ENCODE peak calls at places on chromosome 17, in six cellular contexts. M is H9, O is mesenchymal stem cell, G is neuronal stem cell, X is IMR-90, C is H1. Y is an unnamed sample.
A peak's percentile ranks its signal among the peaks of the same experiment; 100 is the strongest.

GRCh38 chr17:5097101-5097834 is 14.4 kb downstream of the ZNF232 start:
- DNase-seq in M (peak; percentile 97), O (no peak), G (peak; percentile 56), X (no peak), C (peak; percentile 69), Y (peak; percentile 90)

GRCh38 chr17:27384261-27384701 is 72.0 kb upstream of the KSR1 start:
- DNase-seq in M (no peak), O (peak; percentile 60), G (no peak), X (peak; percentile 96), C (no peak), Y (peak; percentile 18)

GRCh38 chr17:2253768-2254406 is 49.7 kb downstream of the SMG6 start:
- DNase-seq in M (no peak), O (no peak), G (no peak), X (no peak), C (no peak), Y (no peak)

GRCh38 chr17:62627904-62628603 is 584 bp downstream of the MRC2 start:
- DNase-seq in M (peak; percentile 37), O (peak; percentile 80), G (peak; percentile 21), X (peak; percentile 74), C (no peak), Y (peak; percentile 53)

GRCh38 chr17:7223375-7223774 is 3.6 kb downstream of the ACADVL start:
- DNase-seq in M (no peak), O (no peak), G (no peak), X (no peak), C (no peak), Y (no peak)

GRCh38 chr17:46194393-46195216 is 1.4 kb upstream of the KANSL1 start:
- DNase-seq in M (no peak), O (peak; percentile 77), G (no peak), X (peak; percentile 59), C (no peak), Y (peak; percentile 63)

GRCh38 chr17:77125432-77125901 is 15.3 kb upstream of the SEC14L1 start:
- DNase-seq in M (no peak), O (peak; percentile 83), G (no peak), X (peak; percentile 91), C (no peak), Y (no peak)

GRCh38 chr17:36849871-36850348 is 87.4 kb upstream of the LHX1 start:
- DNase-seq in M (no peak), O (peak; percentile 86), G (no peak), X (peak; percentile 63), C (no peak), Y (peak; percentile 97)

GRCh38 chr17:9213311-9213655 is 192.0 kb downstream of the NTN1 start:
- DNase-seq in M (no peak), O (no peak), G (no peak), X (no peak), C (no peak), Y (no peak)

GRCh38 chr17:28715217-28715616 is 2.5 kb downstream of the RAB34 start:
- DNase-seq in M (no peak), O (no peak), G (no peak), X (no peak), C (no peak), Y (no peak)

GRCh38 chr17:48513653-48514482 is 16.9 kb downstream of the HOXB1 start:
- DNase-seq in M (no peak), O (no peak), G (no peak), X (no peak), C (no peak), Y (peak; percentile 83)
- H3K18ac ChIP-seq in M (no peak overlapping the region), O (no peak overlapping the region), G (no peak overlapping the region), X (no peak overlapping the region), C (no peak overlapping the region), Y (no peak overlapping the region)

GRCh38 chr17:56502120-56502519 is 91.4 kb upstream of the NOG start:
- DNase-seq in M (no peak), O (no peak), G (no peak), X (no peak), C (no peak), Y (no peak)
- H3K18ac ChIP-seq in M (no peak overlapping the region), O (no peak overlapping the region), G (no peak overlapping the region), X (no peak overlapping the region), C (no peak overlapping the region), Y (no peak overlapping the region)

DNA sequence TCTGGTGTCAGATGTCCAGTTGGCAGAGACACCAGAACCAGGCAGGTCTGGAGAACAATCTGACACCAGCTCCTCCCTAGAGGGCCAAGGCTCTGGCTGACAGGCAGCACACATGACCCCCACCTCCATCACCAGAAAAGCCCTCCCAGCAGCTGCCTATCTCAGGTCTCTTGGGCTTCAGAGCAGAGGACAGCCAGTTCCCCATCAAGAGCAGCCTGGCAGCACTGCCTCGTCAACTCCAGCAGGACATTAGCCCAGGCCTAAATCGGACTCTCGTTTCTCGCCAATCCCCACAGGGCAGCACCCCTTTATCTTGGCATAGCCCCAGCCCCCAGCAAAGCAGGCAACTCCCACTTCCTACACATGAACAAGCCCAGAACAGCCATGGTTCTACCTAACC is 4.4 kb downstream of the JUP start:
- DNase-seq in M (no peak), O (no peak), G (no peak), X (no peak), C (no peak), Y (no peak)
- H3K18ac ChIP-seq in M (no peak overlapping the region), O (no peak overlapping the region), G (no peak overlapping the region), X (no peak overlapping the region), C (peak overlapping the region; percentile 48), Y (no peak overlapping the region)

GRCh38 chr17:63774141-63774981 is at the start of gene DDX42:
- DNase-seq in M (peak; percentile 60), O (peak; percentile 81), G (no peak), X (peak; percentile 54), C (no peak), Y (peak; percentile 72)
- H3K18ac ChIP-seq in M (peak within 1 kb of the TSS; percentile 91), O (peak within 1 kb of the TSS; percentile 94), G (peak within 1 kb of the TSS; percentile 99), X (peak within 1 kb of the TSS; percentile 88), C (peak within 1 kb of the TSS; percentile 80), Y (peak within 1 kb of the TSS; percentile 62)

GRCh38 chr17:50425001-50425681 is 877 bp upstream of the ACSF2 start:
- DNase-seq in M (no peak), O (no peak), G (no peak), X (no peak), C (no peak), Y (no peak)

GRCh38 chr17:50425682-50426471 is at the start of gene ACSF2:
- DNase-seq in M (peak; percentile 83), O (peak; percentile 70), G (peak; percentile 21), X (peak; percentile 22), C (peak; percentile 19), Y (peak; percentile 52)

GRCh38 chr17:50426814-50427787 is 1.1 kb downstream of the ACSF2 start:
- DNase-seq in M (peak; percentile 62), O (peak; percentile 76), G (no peak), X (peak; percentile 37), C (no peak), Y (peak; percentile 65)

GRCh38 chr17:50424246-50425000 is 1.6 kb upstream of the ACSF2 start:
- DNase-seq in M (no peak), O (peak; percentile 13), G (no peak), X (no peak), C (no peak), Y (no peak)

GRCh38 chr17:50426472-50426782 is 409 bp downstream of the ACSF2 start:
- DNase-seq in M (no peak), O (no peak), G (no peak), X (no peak), C (no peak), Y (peak; percentile 61)
- H3K18ac ChIP-seq in M (no peak overlapping the region), O (no peak overlapping the region), G (peak overlapping the region; percentile 68), X (peak overlapping the region; percentile 16), C (peak overlapping the region; percentile 54), Y (peak overlapping the region; percentile 97)

GRCh38 chr17:56809820-56810179 is 23.9 kb downstream of the C17orf67 start:
- DNase-seq in M (no peak), O (no peak), G (no peak), X (no peak), C (no peak), Y (no peak)

GRCh38 chr17:56809106-56809819 is 24.5 kb downstream of the C17orf67 start:
- DNase-seq in M (no peak), O (no peak), G (no peak), X (no peak), C (no peak), Y (no peak)

GRCh38 chr17:56808503-56808902 is 25.2 kb downstream of the C17orf67 start:
- DNase-seq in M (no peak), O (no peak), G (no peak), X (no peak), C (no peak), Y (no peak)

GRCh38 chr17:56810846-56811775 is 22.6 kb downstream of the C17orf67 start:
- DNase-seq in M (no peak), O (no peak), G (no peak), X (no peak), C (no peak), Y (no peak)

GRCh38 chr17:56810286-56810781 is 23.4 kb downstream of the C17orf67 start:
- DNase-seq in M (no peak), O (no peak), G (no peak), X (no peak), C (no peak), Y (no peak)
- H3K18ac ChIP-seq in M (no peak overlapping the region), O (no peak overlapping the region), G (peak overlapping the region; percentile 23), X (no peak overlapping the region), C (no peak overlapping the region), Y (no peak overlapping the region)

GRCh38 chr17:81993726-81994592 is 16.5 kb downstream of the ASPSCR1 start:
- DNase-seq in M (no peak), O (no peak), G (no peak), X (no peak), C (no peak), Y (no peak)

GRCh38 chr17:81995463-81996231 is 18.2 kb downstream of the ASPSCR1 start:
- DNase-seq in M (peak; percentile 79), O (no peak), G (no peak), X (no peak), C (no peak), Y (no peak)

GRCh38 chr17:81990836-81991683 is 13.6 kb downstream of the ASPSCR1 start:
- DNase-seq in M (no peak), O (no peak), G (no peak), X (no peak), C (no peak), Y (no peak)

GRCh38 chr17:81994593-81995462 is 17.4 kb downstream of the ASPSCR1 start:
- DNase-seq in M (no peak), O (no peak), G (no peak), X (no peak), C (no peak), Y (no peak)

GRCh38 chr17:81991684-81992513 is 14.5 kb downstream of the ASPSCR1 start:
- DNase-seq in M (peak; percentile 76), O (peak; percentile 59), G (peak; percentile 20), X (peak; percentile 31), C (no peak), Y (no peak)
- H3K18ac ChIP-seq in M (no peak overlapping the region), O (peak overlapping the region; percentile 78), G (peak overlapping the region; percentile 97), X (no peak overlapping the region), C (peak overlapping the region; percentile 51), Y (no peak overlapping the region)

Y was measured in mesendoderm.